ENCODE peak calls at places on chromosomes 16 and 17, in five cellular contexts. One of them, this sample, is unnamed.

GRCh38 chr16:71421911-71422310 is 19.9 kb downstream of the TLE7 start:
- DNase-seq in stimulated activated CD4-positive, alpha-beta T cell treated with anti-CD3 and anti-CD28 coated beads, Interleukin-2, amount 100 ng/mL, for 48 hours: peak; percentile 10
- DNase-seq in HTR-8/SVneo: no peak
- DNase-seq in right cardiac atrium: no peak
- DNase-seq in PC-9: no peak
- DNase-seq in this sample: no peak

GRCh38 chr17:38415250-38416194 is 12.7 kb upstream of the ARHGAP23 start:
- DNase-seq in stimulated activated CD4-positive, alpha-beta T cell treated with anti-CD3 and anti-CD28 coated beads, Interleukin-2, amount 100 ng/mL, for 48 hours: no peak
- DNase-seq in HTR-8/SVneo: no peak
- DNase-seq in right cardiac atrium: no peak
- DNase-seq in PC-9: no peak
- DNase-seq in this sample: no peak

GRCh38 chr16:7532534-7532933 is 199.9 kb downstream of the RBFOX1 start:
- DNase-seq in stimulated activated CD4-positive, alpha-beta T cell treated with anti-CD3 and anti-CD28 coated beads, Interleukin-2, amount 100 ng/mL, for 48 hours: no peak
- DNase-seq in HTR-8/SVneo: no peak
- DNase-seq in right cardiac atrium: no peak
- DNase-seq in PC-9: no peak
- DNase-seq in this sample: no peak

GRCh38 chr16:23920446-23920845 is 84.7 kb downstream of the PRKCB start:
- DNase-seq in stimulated activated CD4-positive, alpha-beta T cell treated with anti-CD3 and anti-CD28 coated beads, Interleukin-2, amount 100 ng/mL, for 48 hours: no peak
- DNase-seq in HTR-8/SVneo: no peak
- DNase-seq in right cardiac atrium: no peak
- DNase-seq in PC-9: no peak
- DNase-seq in this sample: no peak

GRCh38 chr17:42194133-42194899 is at the start of gene GHDC:
- DNase-seq in stimulated activated CD4-positive, alpha-beta T cell treated with anti-CD3 and anti-CD28 coated beads, Interleukin-2, amount 100 ng/mL, for 48 hours: peak; percentile 70
- DNase-seq in HTR-8/SVneo: peak; percentile 91
- DNase-seq in right cardiac atrium: peak; percentile 93
- DNase-seq in PC-9: peak; percentile 65
- DNase-seq in this sample: peak; percentile 85

GRCh38 chr17:55817273-55817709 is 66.4 kb downstream of the PCTP start:
- DNase-seq in stimulated activated CD4-positive, alpha-beta T cell treated with anti-CD3 and anti-CD28 coated beads, Interleukin-2, amount 100 ng/mL, for 48 hours: no peak
- DNase-seq in HTR-8/SVneo: no peak
- DNase-seq in right cardiac atrium: no peak
- DNase-seq in PC-9: no peak
- DNase-seq in this sample: no peak

GRCh38 chr17:80138856-80139426 is 8.0 kb downstream of the EIF4A3 start:
- DNase-seq in stimulated activated CD4-positive, alpha-beta T cell treated with anti-CD3 and anti-CD28 coated beads, Interleukin-2, amount 100 ng/mL, for 48 hours: no peak
- DNase-seq in HTR-8/SVneo: no peak
- DNase-seq in right cardiac atrium: no peak
- DNase-seq in PC-9: no peak
- DNase-seq in this sample: no peak

GRCh38 chr17:49914096-49914490 is 54.9 kb upstream of the DLX4 start:
- DNase-seq in stimulated activated CD4-positive, alpha-beta T cell treated with anti-CD3 and anti-CD28 coated beads, Interleukin-2, amount 100 ng/mL, for 48 hours: no peak
- DNase-seq in HTR-8/SVneo: no peak
- DNase-seq in right cardiac atrium: no peak
- DNase-seq in PC-9: no peak
- DNase-seq in this sample: no peak

GRCh38 chr17:4256952-4257351 is 6.8 kb downstream of the ANKFY1 start:
- DNase-seq in stimulated activated CD4-positive, alpha-beta T cell treated with anti-CD3 and anti-CD28 coated beads, Interleukin-2, amount 100 ng/mL, for 48 hours: no peak
- DNase-seq in HTR-8/SVneo: no peak
- DNase-seq in right cardiac atrium: no peak
- DNase-seq in PC-9: no peak
- DNase-seq in this sample: no peak

GRCh38 chr17:77865109-77865611 is 93.3 kb upstream of the TNRC6C start:
- DNase-seq in stimulated activated CD4-positive, alpha-beta T cell treated with anti-CD3 and anti-CD28 coated beads, Interleukin-2, amount 100 ng/mL, for 48 hours: no peak
- DNase-seq in HTR-8/SVneo: no peak
- DNase-seq in right cardiac atrium: peak; percentile 87
- DNase-seq in PC-9: no peak
- DNase-seq in this sample: peak; percentile 51

GRCh38 chr17:75514299-75515228 is 773 bp downstream of the CASKIN2 start:
- DNase-seq in stimulated activated CD4-positive, alpha-beta T cell treated with anti-CD3 and anti-CD28 coated beads, Interleukin-2, amount 100 ng/mL, for 48 hours: no peak
- DNase-seq in HTR-8/SVneo: no peak
- DNase-seq in right cardiac atrium: peak; percentile 73
- DNase-seq in PC-9: peak; percentile 85
- DNase-seq in this sample: peak; percentile 56

GRCh38 chr16:58024673-58025350 is 742 bp upstream of the MMP15 start:
- DNase-seq in stimulated activated CD4-positive, alpha-beta T cell treated with anti-CD3 and anti-CD28 coated beads, Interleukin-2, amount 100 ng/mL, for 48 hours: peak; percentile 10
- DNase-seq in HTR-8/SVneo: no peak
- DNase-seq in right cardiac atrium: peak; percentile 82
- DNase-seq in PC-9: peak; percentile 79
- DNase-seq in this sample: peak; percentile 63

GRCh38 chr17:49343273-49343672 is 18.8 kb downstream of the ZNF652 start:
- DNase-seq in stimulated activated CD4-positive, alpha-beta T cell treated with anti-CD3 and anti-CD28 coated beads, Interleukin-2, amount 100 ng/mL, for 48 hours: no peak
- DNase-seq in HTR-8/SVneo: no peak
- DNase-seq in right cardiac atrium: no peak
- DNase-seq in PC-9: no peak
- DNase-seq in this sample: no peak

GRCh38 chr17:16507918-16508533 is 16.0 kb upstream of the LRRC75A start:
- DNase-seq in stimulated activated CD4-positive, alpha-beta T cell treated with anti-CD3 and anti-CD28 coated beads, Interleukin-2, amount 100 ng/mL, for 48 hours: no peak
- DNase-seq in HTR-8/SVneo: no peak
- DNase-seq in right cardiac atrium: no peak
- DNase-seq in PC-9: no peak
- DNase-seq in this sample: no peak

GRCh38 chr17:62703776-62704380 is 76.4 kb downstream of the MRC2 start:
- DNase-seq in stimulated activated CD4-positive, alpha-beta T cell treated with anti-CD3 and anti-CD28 coated beads, Interleukin-2, amount 100 ng/mL, for 48 hours: peak; percentile 66
- DNase-seq in HTR-8/SVneo: peak; percentile 90
- DNase-seq in right cardiac atrium: peak; percentile 90
- DNase-seq in PC-9: no peak
- DNase-seq in this sample: peak; percentile 86

GRCh38 chr16:5633845-5634440 is 536.3 kb upstream of the EEF2KMT start:
- DNase-seq in stimulated activated CD4-positive, alpha-beta T cell treated with anti-CD3 and anti-CD28 coated beads, Interleukin-2, amount 100 ng/mL, for 48 hours: no peak
- DNase-seq in HTR-8/SVneo: peak; percentile 20
- DNase-seq in right cardiac atrium: no peak
- DNase-seq in PC-9: no peak
- DNase-seq in this sample: no peak

GRCh38 chr16:66523861-66524354 is 26.0 kb downstream of the TK2 start:
- DNase-seq in stimulated activated CD4-positive, alpha-beta T cell treated with anti-CD3 and anti-CD28 coated beads, Interleukin-2, amount 100 ng/mL, for 48 hours: no peak
- DNase-seq in HTR-8/SVneo: no peak
- DNase-seq in right cardiac atrium: no peak
- DNase-seq in PC-9: no peak
- DNase-seq in this sample: no peak

GRCh38 chr16:51084074-51084928 is 66.8 kb downstream of the SALL1 start:
- DNase-seq in stimulated activated CD4-positive, alpha-beta T cell treated with anti-CD3 and anti-CD28 coated beads, Interleukin-2, amount 100 ng/mL, for 48 hours: no peak
- DNase-seq in HTR-8/SVneo: no peak
- DNase-seq in right cardiac atrium: no peak
- DNase-seq in PC-9: no peak
- DNase-seq in this sample: no peak

GRCh38 chr17:75854881-75855309 is 240 bp downstream of the WBP2 start:
- DNase-seq in stimulated activated CD4-positive, alpha-beta T cell treated with anti-CD3 and anti-CD28 coated beads, Interleukin-2, amount 100 ng/mL, for 48 hours: no peak
- DNase-seq in HTR-8/SVneo: peak; percentile 45
- DNase-seq in right cardiac atrium: no peak
- DNase-seq in PC-9: no peak
- DNase-seq in this sample: peak; percentile 62

GRCh38 chr17:47099451-47099986 is 89.6 kb downstream of the CDC27 start:
- DNase-seq in stimulated activated CD4-positive, alpha-beta T cell treated with anti-CD3 and anti-CD28 coated beads, Interleukin-2, amount 100 ng/mL, for 48 hours: no peak
- DNase-seq in HTR-8/SVneo: no peak
- DNase-seq in right cardiac atrium: peak; percentile 48
- DNase-seq in PC-9: no peak
- DNase-seq in this sample: no peak

GRCh38 chr16:23026777-23027362 is 122.4 kb downstream of the USP31 start:
- DNase-seq in stimulated activated CD4-positive, alpha-beta T cell treated with anti-CD3 and anti-CD28 coated beads, Interleukin-2, amount 100 ng/mL, for 48 hours: no peak
- DNase-seq in HTR-8/SVneo: peak; percentile 13
- DNase-seq in right cardiac atrium: no peak
- DNase-seq in PC-9: no peak
- DNase-seq in this sample: no peak

GRCh38 chr17:57732062-57732461 is 13.0 kb downstream of the CCDC182 start:
- DNase-seq in stimulated activated CD4-positive, alpha-beta T cell treated with anti-CD3 and anti-CD28 coated beads, Interleukin-2, amount 100 ng/mL, for 48 hours: no peak
- DNase-seq in HTR-8/SVneo: no peak
- DNase-seq in right cardiac atrium: peak; percentile 48
- DNase-seq in PC-9: no peak
- DNase-seq in this sample: no peak